ENCODE peak calls at places on chromosomes 5 and 9, in five cellular contexts. V, B, D, G and K are unnamed samples.

GRCh38 chr9:91676042-91676441 is 252.4 kb upstream of the NFIL3 start:
- DNase-seq in V (no peak), B (no peak), D (no peak), G (no peak), K (no peak)

GRCh38 chr5:53825016-53825415 is 264.6 kb downstream of the NDUFS4 start:
- DNase-seq in V (no peak), B (no peak), D (no peak), G (peak; percentile 6), K (no peak)

GRCh38 chr9:37916471-37917314 is 12.8 kb upstream of the SLC25A51 start:
- DNase-seq in V (no peak), B (no peak), D (no peak), G (no peak), K (no peak)

GRCh38 chr5:173056783-173057061 is 570 bp downstream of the CREBRF start:
- DNase-seq in V (no peak), B (no peak), D (no peak), G (peak; percentile 82), K (no peak)

GRCh38 chr9:126743046-126743445 is 61.8 kb upstream of the ZBTB43 start:
- DNase-seq in V (no peak), B (no peak), D (no peak), G (no peak), K (no peak)

GRCh38 chr5:179485845-179486575 is 64.3 kb upstream of the RUFY1 start:
- DNase-seq in V (no peak), B (no peak), D (no peak), G (no peak), K (no peak)

GRCh38 chr5:65854931-65855330 is 71.4 kb upstream of the ERBIN start:
- DNase-seq in V (no peak), B (no peak), D (no peak), G (no peak), K (no peak)

GRCh38 chr5:61728287-61728686 is 396.2 kb downstream of the ZSWIM6 start:
- DNase-seq in V (no peak), B (no peak), D (no peak), G (no peak), K (no peak)

GRCh38 chr9:35516481-35516880 is 26.6 kb downstream of the RUSC2 start:
- DNase-seq in V (no peak), B (no peak), D (no peak), G (no peak), K (peak; percentile 77)

GRCh38 chr9:72365525-72366256 is 683 bp upstream of the ZFAND5 start:
- DNase-seq in V (peak; percentile 47), B (peak; percentile 43), D (peak; percentile 84), G (peak; percentile 64), K (peak; percentile 85)

GRCh38 chr9:129995409-129996160 is 47.4 kb downstream of the FNBP1 start:
- DNase-seq in V (no peak), B (no peak), D (no peak), G (no peak), K (no peak)

GRCh38 chr5:79074641-79075040 is 5.1 kb downstream of the BHMT2 start:
- DNase-seq in V (no peak), B (no peak), D (no peak), G (no peak), K (peak; percentile 13)

GRCh38 chr5:137611926-137612435 is 112.9 kb upstream of the SPOCK1 start:
- DNase-seq in V (no peak), B (no peak), D (no peak), G (no peak), K (no peak)

GRCh38 chr9:88237454-88238280 is 99.4 kb upstream of the SPATA31C2 start:
- DNase-seq in V (no peak), B (no peak), D (no peak), G (no peak), K (no peak)

GRCh38 chr5:144028058-144028457 is 142.4 kb downstream of the YIPF5 start:
- DNase-seq in V (no peak), B (no peak), D (no peak), G (no peak), K (peak; percentile 56)

GRCh38 chr5:11619339-11620028 is 284.8 kb downstream of the CTNND2 start:
- DNase-seq in V (no peak), B (no peak), D (no peak), G (no peak), K (peak; percentile 5)

GRCh38 chr5:132209131-132209530 is 18.5 kb downstream of the P4HA2 start:
- DNase-seq in V (no peak), B (no peak), D (no peak), G (no peak), K (peak; percentile 82)

GRCh38 chr5:138465288-138466057 is at the start of gene EGR1:
- DNase-seq in V (peak; percentile 96), B (peak; percentile 94), D (peak; percentile 92), G (peak; percentile 95), K (peak; percentile 95)

GRCh38 chr5:83927140-83927733 is 206.6 kb upstream of the HAPLN1 start:
- DNase-seq in V (peak; percentile 92), B (peak; percentile 45), D (peak; percentile 16), G (peak; percentile 83), K (peak; percentile 78)